ENCODE peak calls at places on chromosomes 4 and X, in five cellular contexts. Y, J, R, C and N are unnamed samples. For H3K4me1, the result is how much of the 10 kb centered on the place peaks cover.

GRCh38 chr4:176927664-176928063 is 134.9 kb upstream of the VEGFC start:
- DNase-seq in Y (no peak), J (no peak), R (peak), C (no peak), N (no peak)

GRCh38 chr4:113584407-113585150 is 177.0 kb downstream of the CAMK2D start:
- DNase-seq in Y (no peak), J (no peak), R (peak), C (no peak), N (no peak)

GRCh38 chr4:123415977-123416376 is 19.4 kb downstream of the SPRY1 start:
- DNase-seq in Y (no peak), J (no peak), R (no peak), C (peak), N (no peak)

GRCh38 chrX:140733766-140734342 is 24.3 kb downstream of the LINC00632 start:
- DNase-seq in Y (no peak), J (no peak), R (peak), C (no peak), N (peak)

GRCh38 chr4:114782842-114783595 is 184.4 kb downstream of the UGT8 start:
- DNase-seq in Y (no peak), J (no peak), R (no peak), C (no peak), N (no peak)

GRCh38 chr4:156941940-156942548 is 29.6 kb downstream of the PDGFC start:
- DNase-seq in Y (peak), J (no peak), R (peak), C (peak), N (no peak)

GRCh38 chr4:112109455-112110425 is 35.5 kb upstream of the FAM241A start:
- DNase-seq in Y (no peak), J (no peak), R (peak), C (no peak), N (no peak)

GRCh38 chrX:19342331-19342906 is 1.3 kb upstream of the PDHA1 start:
- DNase-seq in Y (no peak), J (no peak), R (peak), C (no peak), N (no peak)

GRCh38 chr4:8905773-8906667 is 34.4 kb upstream of the HMX1 start:
- DNase-seq in Y (peak), J (no peak), R (no peak), C (peak), N (peak)

DNA sequence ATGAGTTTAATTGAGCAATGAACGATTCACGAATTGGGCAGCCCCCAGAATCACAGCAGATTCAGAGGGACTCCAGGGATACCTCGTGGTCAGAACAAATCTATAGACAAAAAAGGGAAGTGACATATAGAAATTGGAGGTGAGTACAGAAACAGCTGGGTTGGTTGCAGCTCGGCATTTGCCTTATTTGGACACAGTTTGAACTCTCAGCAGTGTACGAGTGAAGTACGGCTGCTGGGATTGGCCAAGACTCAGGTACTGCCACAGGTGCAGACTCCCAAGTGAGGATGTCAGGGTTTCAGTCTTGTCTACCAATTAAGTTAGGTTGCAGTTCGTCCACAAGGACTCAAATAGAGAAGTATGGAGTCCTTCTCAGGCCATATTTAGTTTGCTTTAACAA is 28.2 kb downstream of the HTT-AS start:
- DNase-seq in Y (no peak), J (no peak), R (no peak), C (no peak), N (no peak)
- H3K4me1 ChIP-seq in Y (under half), J (under half), R (under half), C (under half), N (under half)

GRCh38 chr4:48596336-48596735 is 106.3 kb downstream of the ZAR1 start:
- DNase-seq in Y (no peak), J (no peak), R (no peak), C (no peak), N (no peak)

GRCh38 chr4:48590884-48591283 is 100.8 kb downstream of the ZAR1 start:
- DNase-seq in Y (no peak), J (no peak), R (no peak), C (no peak), N (no peak)

GRCh38 chr4:48588230-48588943 is 98.3 kb downstream of the ZAR1 start:
- DNase-seq in Y (no peak), J (no peak), R (no peak), C (no peak), N (no peak)

GRCh38 chr4:48594185-48594584 is 104.1 kb downstream of the ZAR1 start:
- DNase-seq in Y (no peak), J (no peak), R (no peak), C (no peak), N (peak)

GRCh38 chr4:48591372-48591771 is 101.3 kb downstream of the ZAR1 start:
- DNase-seq in Y (no peak), J (no peak), R (no peak), C (no peak), N (no peak)
- H3K4me1 ChIP-seq in Y (under half), J (under half), R (under half), C (under half), N (under half)

GRCh38 chr4:70660106-70660505 is 6.2 kb downstream of the JCHAIN start:
- DNase-seq in Y (no peak), J (no peak), R (no peak), C (no peak), N (no peak)
- H3K4me1 ChIP-seq in Y (under half), J (under half), R (under half), C (under half), N (under half)

DNA sequence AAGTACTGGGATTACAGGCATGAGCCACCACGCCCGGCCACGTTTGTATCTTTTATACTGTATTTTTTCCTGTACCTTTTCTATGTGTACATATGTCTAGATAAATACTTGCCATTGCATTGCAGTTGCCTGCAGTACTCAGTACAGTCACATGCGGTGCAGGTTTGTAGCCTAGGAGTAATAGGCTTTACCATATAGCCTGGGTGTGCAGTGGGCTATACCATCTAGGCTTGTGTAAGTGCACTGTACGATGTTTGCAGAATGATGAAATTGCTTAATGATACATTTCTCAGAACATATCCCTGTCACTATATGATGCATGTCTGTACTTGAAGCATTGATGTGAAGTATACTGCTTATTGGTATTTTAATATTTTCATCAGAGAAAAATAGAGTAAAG is 115.4 kb upstream of the PUDP start:
- DNase-seq in Y (no peak), J (no peak), R (no peak), C (no peak), N (no peak)
- H3K4me1 ChIP-seq in Y (under half), J (under half), R (under half), C (under half), N (under half)

DNA sequence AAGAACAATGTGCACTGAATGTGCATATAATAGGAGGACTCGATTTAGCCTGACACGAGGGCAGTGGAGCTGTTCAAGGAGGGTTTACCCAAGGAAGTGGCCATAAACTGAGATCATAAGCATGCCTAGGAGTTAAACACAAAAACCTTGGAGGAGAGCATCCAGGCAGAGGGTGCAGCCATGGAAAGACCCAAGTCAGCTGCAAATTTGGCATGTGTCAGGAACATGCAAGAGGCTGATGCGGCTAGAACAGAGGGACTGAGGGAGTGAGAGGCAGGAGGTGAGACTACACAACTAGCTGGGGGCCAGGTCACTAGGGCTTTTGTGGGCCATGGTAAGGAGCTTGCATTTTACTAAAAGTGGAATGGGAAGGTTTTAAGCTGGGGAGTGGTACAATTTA is 55.6 kb downstream of the PRPS1 start:
- DNase-seq in Y (no peak), J (no peak), R (no peak), C (no peak), N (no peak)
- H3K4me1 ChIP-seq in Y (under half), J (under half), R (under half), C (under half), N (under half)

GRCh38 chr4:128560754-128561495 is 248.6 kb upstream of the JADE1 start:
- DNase-seq in Y (no peak), J (no peak), R (no peak), C (no peak), N (no peak)
- H3K4me1 ChIP-seq in Y (under half), J (under half), R (under half), C (under half), N (under half)

GRCh38 chr4:76449362-76449767 is 14.3 kb downstream of the SHROOM3 start:
- DNase-seq in Y (no peak), J (no peak), R (no peak), C (no peak), N (no peak)

GRCh38 chr4:76448211-76448610 is 13.2 kb downstream of the SHROOM3 start:
- DNase-seq in Y (no peak), J (no peak), R (no peak), C (no peak), N (no peak)

GRCh38 chr4:76447326-76447954 is 12.4 kb downstream of the SHROOM3 start:
- DNase-seq in Y (no peak), J (no peak), R (peak), C (no peak), N (no peak)

GRCh38 chr4:76453232-76453631 is 18.2 kb downstream of the SHROOM3 start:
- DNase-seq in Y (no peak), J (no peak), R (no peak), C (no peak), N (no peak)

GRCh38 chr4:76449824-76450223 is 14.8 kb downstream of the SHROOM3 start:
- DNase-seq in Y (no peak), J (no peak), R (peak), C (no peak), N (no peak)
- H3K4me1 ChIP-seq in Y (under half), J (under half), R (under half), C (under half), N (under half)